ENCODE peak calls at places on chromosomes 1 and 21, in seven cellular contexts. One of them, this sample, is unnamed.

GRCh38 chr1:85297538-85297854 is 21.1 kb upstream of the BCL10 start:
- DNase-seq in heart left ventricle: no peak
- DNase-seq in A549: no peak
- DNase-seq in IMR-90: no peak
- DNase-seq in adrenal gland: no peak
- DNase-seq in prostate gland: no peak
- DNase-seq in spleen: no peak
- DNase-seq in this sample: no peak

GRCh38 chr1:11198851-11199628 is 9.9 kb downstream of the ANGPTL7 start:
- DNase-seq in heart left ventricle: no peak
- DNase-seq in A549: no peak
- DNase-seq in IMR-90: no peak
- DNase-seq in adrenal gland: no peak
- DNase-seq in prostate gland: no peak
- DNase-seq in spleen: no peak
- DNase-seq in this sample: no peak

GRCh38 chr1:149942207-149942606 is 5.5 kb upstream of the MTMR11 start:
- DNase-seq in heart left ventricle: no peak
- DNase-seq in A549: peak
- DNase-seq in IMR-90: peak
- DNase-seq in adrenal gland: peak
- DNase-seq in prostate gland: no peak
- DNase-seq in spleen: no peak
- DNase-seq in this sample: no peak

GRCh38 chr21:38323721-38324591 is 67.2 kb downstream of the KCNJ15 start:
- DNase-seq in heart left ventricle: no peak
- DNase-seq in A549: no peak
- DNase-seq in IMR-90: peak
- DNase-seq in adrenal gland: no peak
- DNase-seq in prostate gland: peak
- DNase-seq in spleen: no peak
- DNase-seq in this sample: peak

GRCh38 chr1:45282346-45282745 is 44.3 kb upstream of the HPDL start:
- DNase-seq in heart left ventricle: no peak
- DNase-seq in A549: no peak
- DNase-seq in IMR-90: peak
- DNase-seq in adrenal gland: no peak
- DNase-seq in prostate gland: no peak
- DNase-seq in spleen: no peak
- DNase-seq in this sample: no peak

GRCh38 chr1:194809665-194810064 is 1623.3 kb upstream of the B3GALT2 start:
- DNase-seq in heart left ventricle: no peak
- DNase-seq in A549: no peak
- DNase-seq in IMR-90: no peak
- DNase-seq in adrenal gland: no peak
- DNase-seq in prostate gland: no peak
- DNase-seq in spleen: no peak
- DNase-seq in this sample: no peak

GRCh38 chr1:176789571-176790090 is 326.7 kb downstream of the PAPPA2 start:
- DNase-seq in heart left ventricle: no peak
- DNase-seq in A549: no peak
- DNase-seq in IMR-90: no peak
- DNase-seq in adrenal gland: no peak
- DNase-seq in prostate gland: no peak
- DNase-seq in spleen: no peak
- DNase-seq in this sample: no peak

GRCh38 chr21:18524097-18524496 is 120.5 kb upstream of the TMPRSS15 start:
- DNase-seq in heart left ventricle: no peak
- DNase-seq in A549: no peak
- DNase-seq in IMR-90: no peak
- DNase-seq in adrenal gland: no peak
- DNase-seq in prostate gland: no peak
- DNase-seq in spleen: no peak
- DNase-seq in this sample: no peak

GRCh38 chr1:15826810-15827507 is 19.5 kb upstream of the UQCRHL start:
- DNase-seq in heart left ventricle: no peak
- DNase-seq in A549: no peak
- DNase-seq in IMR-90: no peak
- DNase-seq in adrenal gland: no peak
- DNase-seq in prostate gland: no peak
- DNase-seq in spleen: no peak
- DNase-seq in this sample: no peak

GRCh38 chr21:46168238-46168637 is 12.9 kb upstream of the FTCD start:
- DNase-seq in heart left ventricle: no peak
- DNase-seq in A549: no peak
- DNase-seq in IMR-90: no peak
- DNase-seq in adrenal gland: no peak
- DNase-seq in prostate gland: no peak
- DNase-seq in spleen: peak
- DNase-seq in this sample: no peak

GRCh38 chr1:26274801-26275425 is 5.0 kb upstream of the SH3BGRL3 start:
- DNase-seq in heart left ventricle: no peak
- DNase-seq in A549: no peak
- DNase-seq in IMR-90: peak
- DNase-seq in adrenal gland: no peak
- DNase-seq in prostate gland: no peak
- DNase-seq in spleen: peak
- DNase-seq in this sample: no peak

GRCh38 chr1:41233708-41234107 is 8.4 kb downstream of the SCMH1 start:
- DNase-seq in heart left ventricle: no peak
- DNase-seq in A549: no peak
- DNase-seq in IMR-90: no peak
- DNase-seq in adrenal gland: no peak
- DNase-seq in prostate gland: no peak
- DNase-seq in spleen: no peak
- DNase-seq in this sample: no peak
- TF ChIP-seq POLR2A in heart left ventricle: no peak
- TF ChIP-seq POLR2A in A549: no peak
- TF ChIP-seq POLR2A in IMR-90: no peak
- TF ChIP-seq POLR2A in adrenal gland: no peak
- TF ChIP-seq POLR2A in prostate gland: no peak
- TF ChIP-seq POLR2A in spleen: no peak
- TF ChIP-seq POLR2A in this sample: no peak

DNA sequence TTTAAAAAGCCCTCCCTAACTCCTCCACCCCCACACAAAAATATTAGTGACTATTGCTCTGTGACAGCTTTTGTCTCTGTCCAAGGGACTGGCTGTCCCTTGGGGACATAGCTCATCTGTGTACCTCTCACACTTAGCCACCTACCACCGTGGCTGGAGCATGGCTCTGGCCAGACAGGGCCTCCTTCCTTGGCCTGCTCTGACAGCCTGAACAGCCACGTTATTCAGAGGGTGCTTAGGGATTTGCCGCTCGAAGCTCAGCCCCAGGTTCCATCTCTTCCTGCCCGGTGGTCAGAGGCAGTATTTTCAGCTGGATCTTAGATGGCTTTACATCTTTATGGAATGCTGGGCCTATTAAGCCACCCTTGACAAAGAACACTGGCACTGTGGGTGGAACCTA is 6.1 kb upstream of the CELSR2 start:
- DNase-seq in heart left ventricle: no peak
- DNase-seq in A549: no peak
- DNase-seq in IMR-90: no peak
- DNase-seq in adrenal gland: no peak
- DNase-seq in prostate gland: no peak
- DNase-seq in spleen: no peak
- DNase-seq in this sample: no peak
- H3K27ac ChIP-seq in heart left ventricle: no peak
- H3K27ac ChIP-seq in A549: no peak
- H3K27ac ChIP-seq in IMR-90: no peak
- H3K27ac ChIP-seq in adrenal gland: no peak
- H3K27ac ChIP-seq in prostate gland: no peak
- H3K27ac ChIP-seq in spleen: no peak
- H3K27ac ChIP-seq in this sample: no peak

GRCh38 chr1:247270003-247270402 is 14.1 kb downstream of the VN1R5 start:
- DNase-seq in heart left ventricle: no peak
- DNase-seq in A549: no peak
- DNase-seq in IMR-90: no peak
- DNase-seq in adrenal gland: no peak
- DNase-seq in prostate gland: no peak
- DNase-seq in spleen: no peak
- DNase-seq in this sample: no peak

GRCh38 chr1:247266053-247266452 is 10.2 kb downstream of the VN1R5 start:
- DNase-seq in heart left ventricle: no peak
- DNase-seq in A549: no peak
- DNase-seq in IMR-90: peak
- DNase-seq in adrenal gland: no peak
- DNase-seq in prostate gland: no peak
- DNase-seq in spleen: no peak
- DNase-seq in this sample: no peak

GRCh38 chr1:247273013-247273412 is 17.1 kb downstream of the VN1R5 start:
- DNase-seq in heart left ventricle: peak
- DNase-seq in A549: no peak
- DNase-seq in IMR-90: no peak
- DNase-seq in adrenal gland: no peak
- DNase-seq in prostate gland: no peak
- DNase-seq in spleen: no peak
- DNase-seq in this sample: no peak

GRCh38 chr1:247269075-247269580 is 13.3 kb downstream of the VN1R5 start:
- DNase-seq in heart left ventricle: no peak
- DNase-seq in A549: no peak
- DNase-seq in IMR-90: no peak
- DNase-seq in adrenal gland: no peak
- DNase-seq in prostate gland: no peak
- DNase-seq in spleen: no peak
- DNase-seq in this sample: no peak

GRCh38 chr1:247268390-247269045 is 12.6 kb downstream of the VN1R5 start:
- DNase-seq in heart left ventricle: no peak
- DNase-seq in A549: no peak
- DNase-seq in IMR-90: peak
- DNase-seq in adrenal gland: no peak
- DNase-seq in prostate gland: no peak
- DNase-seq in spleen: no peak
- DNase-seq in this sample: no peak
- TF ChIP-seq POLR2A in heart left ventricle: no peak
- TF ChIP-seq POLR2A in A549: no peak
- TF ChIP-seq POLR2A in IMR-90: no peak
- TF ChIP-seq POLR2A in adrenal gland: no peak
- TF ChIP-seq POLR2A in prostate gland: no peak
- TF ChIP-seq POLR2A in spleen: no peak
- TF ChIP-seq POLR2A in this sample: no peak

DNA sequence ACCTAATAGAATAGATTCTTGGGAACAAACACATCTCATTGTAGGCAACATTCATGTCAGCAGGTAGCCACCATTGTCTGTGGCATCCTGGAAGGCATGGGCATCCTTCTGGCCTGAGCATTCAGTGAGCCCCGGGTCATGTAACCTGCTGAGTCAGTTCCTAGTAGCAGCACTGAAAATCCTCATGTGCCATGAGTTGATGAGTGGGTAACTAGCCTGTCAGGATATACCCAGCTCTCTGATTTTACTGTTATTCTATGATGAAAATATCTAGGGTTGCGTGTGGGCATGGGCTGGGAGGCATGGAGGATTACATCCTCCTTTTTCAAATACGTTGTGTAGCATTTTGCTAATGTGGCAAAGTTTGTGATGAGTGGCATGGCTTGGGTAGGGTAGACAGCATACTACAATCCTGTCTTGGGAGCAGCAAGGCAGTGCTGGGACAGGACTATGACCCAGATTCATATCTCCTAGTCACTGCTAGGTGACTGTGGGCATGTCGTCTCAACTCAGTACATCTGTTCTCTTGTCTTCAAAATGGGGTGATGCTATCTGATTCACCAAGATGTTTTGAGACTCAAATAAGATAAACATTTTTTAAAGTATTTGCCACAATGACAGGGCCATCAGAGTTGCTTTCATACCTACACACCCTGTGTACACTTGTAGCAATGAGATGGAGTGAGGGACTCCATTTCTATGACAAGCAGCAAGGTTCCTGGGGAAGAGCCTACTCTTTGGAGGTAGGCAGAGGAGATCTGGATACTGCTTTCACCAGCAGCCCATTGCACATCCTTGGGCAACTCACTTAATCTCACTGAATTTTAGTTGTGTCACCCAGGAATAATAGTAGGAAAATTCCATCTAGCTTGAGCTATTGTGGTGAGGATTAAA is 62.5 kb downstream of the CD58 start:
- DNase-seq in heart left ventricle: no peak
- DNase-seq in A549: no peak
- DNase-seq in IMR-90: no peak
- DNase-seq in adrenal gland: no peak
- DNase-seq in prostate gland: no peak
- DNase-seq in spleen: no peak
- DNase-seq in this sample: peak
- H3K27ac ChIP-seq in heart left ventricle: no peak
- H3K27ac ChIP-seq in A549: peak
- H3K27ac ChIP-seq in IMR-90: no peak
- H3K27ac ChIP-seq in adrenal gland: no peak
- H3K27ac ChIP-seq in prostate gland: no peak
- H3K27ac ChIP-seq in spleen: peak
- H3K27ac ChIP-seq in this sample: no peak

GRCh38 chr1:248853023-248853422 is 5.9 kb downstream of the ZNF692 start:
- DNase-seq in heart left ventricle: no peak
- DNase-seq in A549: no peak
- DNase-seq in IMR-90: peak
- DNase-seq in adrenal gland: no peak
- DNase-seq in prostate gland: no peak
- DNase-seq in spleen: peak
- DNase-seq in this sample: no peak

GRCh38 chr1:248850536-248851251 is 8.2 kb downstream of the ZNF692 start:
- DNase-seq in heart left ventricle: no peak
- DNase-seq in A549: no peak
- DNase-seq in IMR-90: no peak
- DNase-seq in adrenal gland: no peak
- DNase-seq in prostate gland: no peak
- DNase-seq in spleen: no peak
- DNase-seq in this sample: no peak

GRCh38 chr1:248853668-248854375 is 5.1 kb downstream of the ZNF692 start:
- DNase-seq in heart left ventricle: no peak
- DNase-seq in A549: no peak
- DNase-seq in IMR-90: no peak
- DNase-seq in adrenal gland: no peak
- DNase-seq in prostate gland: no peak
- DNase-seq in spleen: peak
- DNase-seq in this sample: no peak

GRCh38 chr1:248851390-248851789 is 7.5 kb downstream of the ZNF692 start:
- DNase-seq in heart left ventricle: no peak
- DNase-seq in A549: no peak
- DNase-seq in IMR-90: no peak
- DNase-seq in adrenal gland: no peak
- DNase-seq in prostate gland: no peak
- DNase-seq in spleen: no peak
- DNase-seq in this sample: no peak

DNA sequence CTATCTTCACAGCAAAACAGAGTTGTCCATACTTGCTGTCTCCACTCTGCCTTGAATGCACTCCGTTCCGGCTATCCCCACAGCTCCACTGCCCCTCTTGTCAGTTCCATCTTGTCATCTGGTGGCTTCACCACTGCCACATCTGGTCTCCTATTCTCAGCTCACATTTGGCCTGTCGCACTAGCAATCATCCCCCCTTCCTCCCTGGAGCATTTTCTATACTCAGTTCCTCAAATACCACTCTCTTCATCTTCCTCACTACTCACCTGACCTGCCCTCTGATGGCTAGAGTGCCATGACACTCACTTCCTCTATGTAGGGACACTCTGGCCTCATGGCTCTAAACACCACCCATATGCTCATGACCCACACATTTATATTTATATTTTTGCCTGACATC is 6.3 kb downstream of the ZNF692 start:
- DNase-seq in heart left ventricle: no peak
- DNase-seq in A549: no peak
- DNase-seq in IMR-90: no peak
- DNase-seq in adrenal gland: no peak
- DNase-seq in prostate gland: no peak
- DNase-seq in spleen: no peak
- DNase-seq in this sample: no peak
- TF ChIP-seq POLR2A in heart left ventricle: no peak
- TF ChIP-seq POLR2A in A549: no peak
- TF ChIP-seq POLR2A in IMR-90: no peak
- TF ChIP-seq POLR2A in adrenal gland: no peak
- TF ChIP-seq POLR2A in prostate gland: no peak
- TF ChIP-seq POLR2A in spleen: no peak
- TF ChIP-seq POLR2A in this sample: no peak

GRCh38 chr1:201625711-201626300 is 86.9 kb downstream of the NAV1 start:
- DNase-seq in heart left ventricle: no peak
- DNase-seq in A549: no peak
- DNase-seq in IMR-90: no peak
- DNase-seq in adrenal gland: no peak
- DNase-seq in prostate gland: no peak
- DNase-seq in spleen: no peak
- DNase-seq in this sample: no peak
- H3K27ac ChIP-seq in heart left ventricle: no peak
- H3K27ac ChIP-seq in A549: peak
- H3K27ac ChIP-seq in IMR-90: peak
- H3K27ac ChIP-seq in adrenal gland: no peak
- H3K27ac ChIP-seq in prostate gland: no peak
- H3K27ac ChIP-seq in spleen: no peak
- H3K27ac ChIP-seq in this sample: peak

This sample was measured in esophagus muscularis mucosa.